ENCODE peak calls at places on chromosomes 7 and 10, in six cellular contexts. A is CD8-positive, alpha-beta T cell; O is activated T-cell treated with anti-CD3 and anti-CD28 coated beads, Interleukin-2, amount 50 U/mL, for 4 hours; Y is mesendoderm; Z is right atrium auricular region; M is immature natural killer cell. Q is an unnamed sample.

GRCh38 chr7:24713850-24714675 is 43.2 kb downstream of the GSDME start:
- DNase-seq in M (no peak), O (no peak), A (peak; percentile 23), Y (no peak), Z (peak; percentile 28), Q (no peak)

GRCh38 chr7:18086165-18087030 is 58.8 kb upstream of the PRPS1L1 start:
- DNase-seq in Y (peak; percentile 34), O (no peak), M (peak; percentile 1), Z (no peak), A (no peak), Q (peak; percentile 21)

GRCh38 chr7:128390871-128391565 is 18.8 kb downstream of the IMPDH1 start:
- DNase-seq in M (no peak), O (no peak), Z (no peak), A (no peak), Y (no peak), Q (no peak)

GRCh38 chr7:145036592-145037386 is 200.9 kb upstream of the TPK1 start:
- DNase-seq in Y (peak; percentile 71), Z (no peak), A (no peak), M (peak; percentile 22), O (peak; percentile 5), Q (peak; percentile 19)

GRCh38 chr10:92291921-92292860 is 1.2 kb downstream of the MARCHF5 start:
- DNase-seq in A (peak; percentile 55), Y (peak; percentile 51), O (peak; percentile 12), M (peak; percentile 29), Z (peak; percentile 71), Q (peak; percentile 52)

GRCh38 chr7:21107101-21107500 is 320.4 kb upstream of the SP8 start:
- DNase-seq in M (no peak), Y (no peak), A (no peak), Z (no peak), O (no peak), Q (peak; percentile 10)

GRCh38 chr10:35300063-35300699 is 36.1 kb upstream of the CCNY start:
- DNase-seq in A (no peak), M (no peak), O (no peak), Y (peak; percentile 43), Z (peak; percentile 60), Q (peak; percentile 80)

GRCh38 chr10:6384847-6385246 is 182.1 kb downstream of the PFKFB3 start:
- DNase-seq in Z (no peak), Y (no peak), M (no peak), O (no peak), A (no peak), Q (no peak)

GRCh38 chr7:47239927-47240570 is 341.9 kb downstream of the TNS3 start:
- DNase-seq in Y (no peak), Z (no peak), M (no peak), A (no peak), O (no peak), Q (no peak)

GRCh38 chr10:117926491-117926890 is 120.2 kb downstream of the RAB11FIP2 start:
- DNase-seq in O (no peak), M (no peak), A (no peak), Y (no peak), Z (no peak), Q (no peak)

Q was measured in RPMI7951.